ENCODE peak calls at places on chromosomes 13 and 19, in eight cellular contexts. S, U, R, T, X, V, P and I are unnamed samples.

GRCh38 chr13:39039033-39039432 is 777 bp downstream of the NHLRC3 start:
- DNase-seq in R (no peak), U (no peak), T (no peak), X (no peak), P (peak; percentile 2), V (no peak), S (no peak), I (no peak)

GRCh38 chr13:32047088-32047487 is 15.5 kb downstream of the FRY start:
- DNase-seq in U (no peak), V (no peak), S (no peak), X (no peak), R (no peak), T (no peak), P (no peak), I (no peak)

GRCh38 chr19:39768334-39768733 is 10.3 kb upstream of the LEUTX start:
- DNase-seq in U (no peak), V (peak; percentile 5), R (no peak), X (no peak), T (no peak), P (no peak), S (no peak), I (no peak)

GRCh38 chr13:112877976-112878955 is 90.7 kb upstream of the MCF2L start:
- DNase-seq in U (no peak), R (no peak), V (no peak), P (no peak), S (no peak), X (no peak), T (no peak), I (no peak)

GRCh38 chr13:73521970-73522549 is 463.3 kb downstream of the KLF5 start:
- DNase-seq in S (no peak), T (peak; percentile 34), U (no peak), P (no peak), X (no peak), R (no peak), V (no peak), I (no peak)

GRCh38 chr13:53112522-53112921 is 83.9 kb downstream of the OLFM4 start:
- DNase-seq in S (no peak), R (no peak), T (no peak), U (no peak), P (no peak), V (no peak), X (no peak), I (no peak)

GRCh38 chr13:61192826-61193225 is 222.8 kb downstream of the PCDH20 start:
- DNase-seq in P (no peak), T (no peak), V (no peak), U (no peak), R (no peak), S (no peak), X (no peak), I (no peak)

GRCh38 chr13:41457589-41458186 is 338 bp downstream of the RGCC start:
- DNase-seq in T (no peak), P (no peak), U (no peak), S (peak; percentile 33), V (peak; percentile 29), R (no peak), X (no peak), I (no peak)

GRCh38 chr19:56201973-56202372 is at the start of gene ZSCAN5C:
- DNase-seq in T (no peak), R (no peak), X (no peak), V (no peak), P (no peak), U (no peak), S (no peak), I (no peak)

GRCh38 chr13:95708390-95708774 is 31.4 kb downstream of the DNAJC3 start:
- DNase-seq in T (no peak), P (no peak), V (no peak), X (no peak), S (no peak), U (no peak), R (no peak), I (no peak)

GRCh38 chr13:44263920-44264610 is 109.6 kb upstream of the SERP2 start:
- DNase-seq in T (peak; percentile 43), V (no peak), S (no peak), U (no peak), R (no peak), P (peak; percentile 88), X (no peak), I (peak; percentile 82)

DNA sequence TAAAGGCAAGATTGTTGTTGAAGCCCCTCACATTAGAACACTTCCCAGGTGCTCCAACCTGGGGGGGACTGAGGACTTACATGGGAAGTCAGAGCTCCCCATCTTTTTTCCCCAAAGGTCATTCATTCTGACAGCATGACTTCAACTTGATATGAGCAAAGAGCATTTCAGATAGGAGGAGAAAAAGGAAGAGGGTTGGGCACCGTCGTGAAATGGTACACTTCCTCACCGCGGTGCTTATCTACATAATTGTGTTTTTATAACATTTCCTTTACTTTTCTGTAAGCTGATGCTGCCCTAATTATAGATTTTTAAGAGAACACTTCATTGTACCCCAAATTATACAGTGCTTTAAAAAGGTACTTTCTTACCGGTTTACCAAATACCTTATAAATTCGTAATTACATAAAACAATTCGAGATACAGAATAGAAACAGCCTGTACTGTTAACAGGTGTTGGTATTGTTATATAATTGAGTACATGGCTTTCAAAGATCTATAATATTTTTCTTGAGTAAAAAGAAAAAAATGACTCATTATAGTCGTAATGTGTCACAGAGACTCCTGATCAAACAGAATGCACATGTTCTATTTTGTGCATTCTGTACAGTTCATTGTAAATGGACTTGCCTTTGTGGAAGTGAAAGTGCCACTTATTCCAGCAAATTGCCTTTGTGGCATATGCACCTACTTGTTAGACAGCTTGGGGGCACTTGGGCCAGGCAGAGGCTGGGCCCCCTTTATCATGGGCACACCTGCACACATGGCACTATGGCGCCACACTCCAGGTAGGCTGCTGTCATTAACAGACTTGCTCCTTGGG is 81.8 kb downstream of the GGACT start:
- DNase-seq in U (no peak), P (no peak), R (no peak), S (no peak), V (no peak), X (no peak), T (peak; percentile 10), I (no peak)
- H3K4me3 ChIP-seq in U (no peak overlapping the region), P (no peak overlapping the region), R (no peak overlapping the region), S (no peak overlapping the region), V (no peak overlapping the region), X (no peak overlapping the region), T (no peak overlapping the region), I (no peak overlapping the region)

GRCh38 chr19:1133471-1133929 is 29.7 kb downstream of the GPX4 start:
- DNase-seq in U (no peak), X (peak; percentile 41), V (peak; percentile 72), P (no peak), T (peak; percentile 28), S (no peak), R (peak; percentile 55), I (no peak)

GRCh38 chr19:1129535-1129934 is 25.7 kb downstream of the GPX4 start:
- DNase-seq in X (no peak), P (no peak), R (no peak), T (no peak), S (no peak), U (no peak), V (no peak), I (no peak)

GRCh38 chr19:1132625-1133383 is 29.0 kb downstream of the GPX4 start:
- DNase-seq in X (no peak), V (no peak), P (no peak), S (no peak), R (peak; percentile 63), T (peak; percentile 35), U (no peak), I (peak; percentile 45)

GRCh38 chr19:1130801-1131717 is 27.3 kb downstream of the GPX4 start:
- DNase-seq in U (no peak), R (no peak), P (no peak), S (no peak), T (no peak), X (no peak), V (no peak), I (no peak)

DNA sequence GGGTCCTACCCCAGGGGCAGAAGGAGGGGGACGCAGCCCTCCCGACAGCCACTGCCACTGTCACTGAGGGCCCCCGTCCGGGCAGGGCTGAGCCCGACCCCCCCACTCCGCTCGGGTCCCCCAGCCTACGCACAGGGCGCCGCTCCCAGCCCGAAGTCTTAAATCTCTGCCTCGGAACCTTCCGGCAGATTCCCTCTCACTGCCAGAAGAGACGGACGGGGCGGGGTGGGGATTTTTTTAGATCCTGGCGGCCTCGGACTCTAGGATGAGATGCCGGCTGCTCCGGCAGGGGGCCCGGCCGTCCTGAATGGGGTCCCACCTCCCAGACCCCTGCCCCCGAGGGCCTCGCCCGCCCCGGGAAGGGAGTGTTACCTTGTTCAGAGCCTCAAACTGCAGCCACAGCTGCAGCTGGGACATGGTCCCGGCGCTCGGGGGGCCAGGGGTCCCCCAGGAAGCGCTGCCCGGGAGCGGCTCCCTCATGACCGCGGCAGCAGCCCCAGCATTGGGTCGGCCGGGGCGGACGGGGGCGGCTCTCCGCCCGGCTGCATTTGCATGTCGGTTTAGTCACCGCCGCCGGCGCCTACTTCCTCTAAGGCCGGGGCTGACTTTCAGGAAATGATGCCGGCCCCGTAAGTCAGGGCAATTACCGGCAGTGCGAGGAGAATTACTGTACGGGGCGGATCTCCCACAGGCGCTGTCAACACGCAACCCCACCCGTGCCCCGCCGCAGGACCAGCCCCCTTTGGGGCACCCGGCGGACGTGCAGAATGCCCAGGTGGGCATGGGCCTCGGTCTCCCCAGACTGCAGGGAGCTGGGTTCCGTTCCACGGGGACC is 28.1 kb downstream of the GPX4 start:
- DNase-seq in X (peak; percentile 76), V (peak; percentile 89), U (peak; percentile 51), T (peak; percentile 87), S (peak; percentile 86), R (peak; percentile 89), P (peak; percentile 92), I (peak; percentile 93)
- TF ChIP-seq CTCF in X (no peak), V (no peak), U (no peak), T (no peak), S (no peak), R (peak; percentile 36), P (peak; percentile 16), I (no peak)

GRCh38 chr13:109782823-109783411 is 3.5 kb downstream of the IRS2 start:
- DNase-seq in T (no peak), U (no peak), R (no peak), X (no peak), S (no peak), V (no peak), P (no peak), I (no peak)
- H3K4me3 ChIP-seq in T (no peak overlapping the region), U (no peak overlapping the region), R (peak overlapping the region; percentile 67), X (peak overlapping the region; percentile 84), S (no peak overlapping the region), V (peak overlapping the region; percentile 69), P (peak overlapping the region; percentile 65), I (no peak overlapping the region)

GRCh38 chr19:18597809-18598660 is 8.6 kb downstream of the CRLF1 start:
- DNase-seq in V (no peak), X (no peak), P (no peak), R (no peak), T (no peak), S (no peak), U (no peak), I (no peak)

GRCh38 chr19:18594096-18594823 is 5.7 kb downstream of the REX1BD start:
- DNase-seq in X (no peak), V (peak; percentile 91), R (peak; percentile 75), T (peak; percentile 70), P (peak; percentile 85), S (peak; percentile 57), U (peak; percentile 69), I (peak; percentile 87)

GRCh38 chr19:18599485-18599884 is 7.1 kb downstream of the CRLF1 start:
- DNase-seq in X (no peak), V (no peak), P (no peak), T (no peak), R (no peak), S (no peak), U (no peak), I (no peak)

GRCh38 chr19:18594824-18595373 is 6.3 kb downstream of the REX1BD start:
- DNase-seq in P (no peak), S (no peak), R (no peak), T (no peak), X (no peak), V (no peak), U (no peak), I (no peak)

GRCh38 chr19:18596752-18597157 is 8.2 kb downstream of the REX1BD start:
- DNase-seq in P (peak; percentile 50), V (peak; percentile 87), X (no peak), T (no peak), S (peak; percentile 46), R (peak; percentile 87), U (peak; percentile 72), I (peak; percentile 43)
- TF ChIP-seq CTCF in P (no peak), V (no peak), X (no peak), T (no peak), S (no peak), R (no peak), U (no peak), I (no peak)